ENCODE peak calls at places on chromosomes 12 and 14, in six cellular contexts. I is hippocampal formation, F is AG04450, K is AG09309, E is adrenal gland, R is NCI-H1694. Z is an unnamed sample.
A peak's percentile ranks its signal among the peaks of the same experiment; 100 is the strongest.

GRCh38 chr12:47164730-47165439 is 85.1 kb upstream of the AMIGO2 start:
- DNase-seq in I (no peak), F (no peak), K (peak; percentile 74), E (no peak), R (no peak), Z (no peak)

GRCh38 chr12:104342635-104343249 is 39.2 kb downstream of the EID3 start:
- DNase-seq in I (no peak), F (no peak), K (no peak), E (no peak), R (no peak), Z (no peak)

GRCh38 chr12:117986705-117987469 is 18.1 kb upstream of the KSR2 start:
- DNase-seq in I (no peak), F (no peak), K (peak; percentile 40), E (no peak), R (no peak), Z (no peak)

GRCh38 chr14:54782803-54783659 is 119.6 kb downstream of the GCH1 start:
- DNase-seq in I (no peak), F (no peak), K (no peak), E (no peak), R (no peak), Z (no peak)

GRCh38 chr12:126464157-126464556 is 1398.9 kb downstream of the AACS start:
- DNase-seq in I (no peak), F (no peak), K (no peak), E (no peak), R (no peak), Z (no peak)

GRCh38 chr14:103104654-103105511 is 10.4 kb downstream of the EXOC3L4 start:
- DNase-seq in I (no peak), F (no peak), K (no peak), E (no peak), R (peak; percentile 67), Z (peak; percentile 75)

GRCh38 chr12:92444763-92445162 is 258.0 kb upstream of the PLEKHG7 start:
- DNase-seq in I (peak; percentile 9), F (no peak), K (no peak), E (peak; percentile 25), R (no peak), Z (no peak)

GRCh38 chr14:69924181-69924580 is 45.0 kb downstream of the SMOC1 start:
- DNase-seq in I (no peak), F (no peak), K (no peak), E (no peak), R (no peak), Z (no peak)

GRCh38 chr12:43848786-43849185 is 12.9 kb downstream of the TMEM117 start:
- DNase-seq in I (no peak), F (no peak), K (no peak), E (no peak), R (no peak), Z (no peak)

GRCh38 chr14:57136669-57137068 is 132.0 kb downstream of the EXOC5 start:
- DNase-seq in I (no peak), F (no peak), K (no peak), E (no peak), R (peak; percentile 88), Z (no peak)

GRCh38 chr14:31950331-31950730 is 126.8 kb upstream of the ARHGAP5 start:
- DNase-seq in I (no peak), F (no peak), K (no peak), E (no peak), R (no peak), Z (no peak)

GRCh38 chr12:132724506-132725220 is 14.0 kb downstream of the PGAM5 start:
- DNase-seq in I (no peak), F (no peak), K (no peak), E (no peak), R (peak; percentile 45), Z (no peak)

GRCh38 chr12:3035171-3035570 is 42.0 kb upstream of the TSPAN9 start:
- DNase-seq in I (no peak), F (no peak), K (no peak), E (no peak), R (no peak), Z (no peak)

GRCh38 chr12:99131761-99132199 is 486.7 kb downstream of the APAF1 start:
- DNase-seq in I (no peak), F (no peak), K (no peak), E (peak; percentile 18), R (no peak), Z (no peak)

GRCh38 chr14:76277586-76278130 is 98.3 kb upstream of the ESRRB start:
- DNase-seq in I (no peak), F (no peak), K (no peak), E (no peak), R (no peak), Z (no peak)

GRCh38 chr12:71007025-71007424 is 86.5 kb upstream of the PTPRR start:
- DNase-seq in I (no peak), F (no peak), K (no peak), E (no peak), R (no peak), Z (no peak)

GRCh38 chr12:131946757-131947156 is 3.0 kb upstream of the EP400 start:
- DNase-seq in I (no peak), F (no peak), K (no peak), E (no peak), R (no peak), Z (no peak)

GRCh38 chr14:23299986-23300686 is 2.5 kb downstream of the PPP1R3E start:
- DNase-seq in I (no peak), F (no peak), K (no peak), E (no peak), R (no peak), Z (no peak)

GRCh38 chr12:15632708-15633107 is 156.5 kb downstream of the EPS8 start:
- DNase-seq in I (no peak), F (no peak), K (no peak), E (no peak), R (no peak), Z (no peak)

GRCh38 chr12:65602579-65603295 is 221.5 kb upstream of the HMGA2 start:
- DNase-seq in I (peak; percentile 52), F (peak; percentile 87), K (peak; percentile 79), E (peak; percentile 74), R (no peak), Z (peak; percentile 16)

GRCh38 chr12:527241-527640 is 67.5 kb downstream of the B4GALNT3 start:
- DNase-seq in I (no peak), F (no peak), K (no peak), E (no peak), R (no peak), Z (no peak)

GRCh38 chr12:73902270-73902669 is 635.4 kb upstream of the ATXN7L3B start:
- DNase-seq in I (no peak), F (no peak), K (no peak), E (no peak), R (no peak), Z (no peak)

GRCh38 chr12:52391618-52392002 is 6.2 kb upstream of the KRT84 start:
- DNase-seq in I (peak; percentile 34), F (no peak), K (no peak), E (peak; percentile 54), R (peak; percentile 90), Z (no peak)

GRCh38 chr12:125330645-125331341 is 265.6 kb downstream of the AACS start:
- DNase-seq in I (peak; percentile 60), F (no peak), K (no peak), E (peak; percentile 58), R (peak; percentile 15), Z (peak; percentile 48)

GRCh38 chr14:52551696-52552062 is 626 bp downstream of the TXNDC16 start:
- DNase-seq in I (peak; percentile 81), F (no peak), K (no peak), E (no peak), R (peak; percentile 35), Z (no peak)

Z was measured in stimulated activated naive CD8-positive, alpha-beta T cell treated with anti-CD3 and anti-CD28 coated beads, Interleukin-15, amount 100 ng/mL, for 72 hours.